ENCODE peak calls at places on chromosomes 3 and 15, in ten cellular contexts. One of them, this sample, is unnamed.
A peak's percentile ranks its signal among the peaks of the same experiment; 100 is the strongest.

GRCh38 chr3:161231861-161232260 is 10.8 kb downstream of the NMD3 start:
- DNase-seq in CD8-positive, alpha-beta T cell: no peak
- DNase-seq in HepG2: no peak
- DNase-seq in AG09309: no peak
- DNase-seq in GM12864: no peak
- DNase-seq in astrocyte of the spinal cord: no peak
- DNase-seq in bronchial epithelial cell: no peak
- DNase-seq in pancreas: no peak
- DNase-seq in heart left ventricle: no peak
- DNase-seq in spleen: no peak
- DNase-seq in this sample: no peak

GRCh38 chr3:129304553-129305222 is 26.0 kb downstream of the HMCES start:
- DNase-seq in CD8-positive, alpha-beta T cell: no peak
- DNase-seq in HepG2: no peak
- DNase-seq in AG09309: no peak
- DNase-seq in GM12864: no peak
- DNase-seq in astrocyte of the spinal cord: no peak
- DNase-seq in bronchial epithelial cell: no peak
- DNase-seq in pancreas: no peak
- DNase-seq in heart left ventricle: no peak
- DNase-seq in spleen: no peak
- DNase-seq in this sample: no peak

GRCh38 chr15:29538110-29538509 is 268.5 kb upstream of the NSMCE3 start:
- DNase-seq in CD8-positive, alpha-beta T cell: no peak
- DNase-seq in HepG2: no peak
- DNase-seq in AG09309: no peak
- DNase-seq in GM12864: no peak
- DNase-seq in astrocyte of the spinal cord: no peak
- DNase-seq in bronchial epithelial cell: no peak
- DNase-seq in pancreas: no peak
- DNase-seq in heart left ventricle: no peak
- DNase-seq in spleen: no peak
- DNase-seq in this sample: no peak

GRCh38 chr3:192494176-192494575 is 233.2 kb downstream of the FGF12 start:
- DNase-seq in CD8-positive, alpha-beta T cell: no peak
- DNase-seq in HepG2: no peak
- DNase-seq in AG09309: no peak
- DNase-seq in GM12864: no peak
- DNase-seq in astrocyte of the spinal cord: no peak
- DNase-seq in bronchial epithelial cell: peak; percentile 54
- DNase-seq in pancreas: no peak
- DNase-seq in heart left ventricle: no peak
- DNase-seq in spleen: no peak
- DNase-seq in this sample: no peak

GRCh38 chr3:54307616-54308180 is 185.3 kb downstream of the CACNA2D3 start:
- DNase-seq in CD8-positive, alpha-beta T cell: no peak
- DNase-seq in HepG2: no peak
- DNase-seq in AG09309: no peak
- DNase-seq in GM12864: no peak
- DNase-seq in astrocyte of the spinal cord: no peak
- DNase-seq in bronchial epithelial cell: no peak
- DNase-seq in pancreas: no peak
- DNase-seq in heart left ventricle: no peak
- DNase-seq in spleen: no peak
- DNase-seq in this sample: no peak

GRCh38 chr15:64599226-64599625 is 138.8 kb downstream of the ZNF609 start:
- DNase-seq in CD8-positive, alpha-beta T cell: no peak
- DNase-seq in HepG2: no peak
- DNase-seq in AG09309: no peak
- DNase-seq in GM12864: no peak
- DNase-seq in astrocyte of the spinal cord: no peak
- DNase-seq in bronchial epithelial cell: peak; percentile 51
- DNase-seq in pancreas: no peak
- DNase-seq in heart left ventricle: no peak
- DNase-seq in spleen: no peak
- DNase-seq in this sample: no peak

GRCh38 chr3:152172465-152172864 is 96.3 kb upstream of the MBNL1 start:
- DNase-seq in CD8-positive, alpha-beta T cell: no peak
- DNase-seq in HepG2: no peak
- DNase-seq in AG09309: no peak
- DNase-seq in GM12864: no peak
- DNase-seq in astrocyte of the spinal cord: no peak
- DNase-seq in bronchial epithelial cell: no peak
- DNase-seq in pancreas: no peak
- DNase-seq in heart left ventricle: no peak
- DNase-seq in spleen: no peak
- DNase-seq in this sample: no peak

GRCh38 chr3:9903238-9903624 is 583 bp downstream of the IL17RE start:
- DNase-seq in CD8-positive, alpha-beta T cell: no peak
- DNase-seq in HepG2: no peak
- DNase-seq in AG09309: no peak
- DNase-seq in GM12864: no peak
- DNase-seq in astrocyte of the spinal cord: peak; percentile 15
- DNase-seq in bronchial epithelial cell: peak; percentile 48
- DNase-seq in pancreas: no peak
- DNase-seq in heart left ventricle: no peak
- DNase-seq in spleen: peak; percentile 8
- DNase-seq in this sample: no peak

GRCh38 chr3:72449551-72449950 is 398.7 kb downstream of the SHQ1 start:
- DNase-seq in CD8-positive, alpha-beta T cell: no peak
- DNase-seq in HepG2: no peak
- DNase-seq in AG09309: peak; percentile 71
- DNase-seq in GM12864: no peak
- DNase-seq in astrocyte of the spinal cord: no peak
- DNase-seq in bronchial epithelial cell: no peak
- DNase-seq in pancreas: no peak
- DNase-seq in heart left ventricle: no peak
- DNase-seq in spleen: no peak
- DNase-seq in this sample: no peak

GRCh38 chr3:52277071-52277964 is 1.1 kb downstream of the WDR82 start:
- DNase-seq in CD8-positive, alpha-beta T cell: peak; percentile 84
- DNase-seq in HepG2: peak; percentile 55
- DNase-seq in AG09309: no peak
- DNase-seq in GM12864: no peak
- DNase-seq in astrocyte of the spinal cord: peak; percentile 50
- DNase-seq in bronchial epithelial cell: peak; percentile 25
- DNase-seq in pancreas: peak; percentile 80
- DNase-seq in heart left ventricle: peak; percentile 90
- DNase-seq in spleen: peak; percentile 93
- DNase-seq in this sample: peak; percentile 38

GRCh38 chr3:17162116-17162515 is 277.4 kb downstream of the PLCL2 start:
- DNase-seq in CD8-positive, alpha-beta T cell: no peak
- DNase-seq in HepG2: no peak
- DNase-seq in AG09309: no peak
- DNase-seq in GM12864: no peak
- DNase-seq in astrocyte of the spinal cord: no peak
- DNase-seq in bronchial epithelial cell: no peak
- DNase-seq in pancreas: no peak
- DNase-seq in heart left ventricle: no peak
- DNase-seq in spleen: no peak
- DNase-seq in this sample: no peak

GRCh38 chr3:3560566-3561336 is 238.5 kb upstream of the LRRN1 start:
- DNase-seq in CD8-positive, alpha-beta T cell: no peak
- DNase-seq in HepG2: no peak
- DNase-seq in AG09309: no peak
- DNase-seq in GM12864: no peak
- DNase-seq in astrocyte of the spinal cord: peak; percentile 67
- DNase-seq in bronchial epithelial cell: no peak
- DNase-seq in pancreas: no peak
- DNase-seq in heart left ventricle: no peak
- DNase-seq in spleen: no peak
- DNase-seq in this sample: no peak

GRCh38 chr15:67803996-67804843 is 21.1 kb upstream of the SKOR1 start:
- DNase-seq in CD8-positive, alpha-beta T cell: no peak
- DNase-seq in HepG2: peak; percentile 7
- DNase-seq in AG09309: no peak
- DNase-seq in GM12864: no peak
- DNase-seq in astrocyte of the spinal cord: no peak
- DNase-seq in bronchial epithelial cell: no peak
- DNase-seq in pancreas: no peak
- DNase-seq in heart left ventricle: no peak
- DNase-seq in spleen: peak; percentile 67
- DNase-seq in this sample: no peak

GRCh38 chr3:23949784-23950183 is 4.7 kb downstream of the NR1D2 start:
- DNase-seq in CD8-positive, alpha-beta T cell: no peak
- DNase-seq in HepG2: peak; percentile 52
- DNase-seq in AG09309: no peak
- DNase-seq in GM12864: no peak
- DNase-seq in astrocyte of the spinal cord: peak; percentile 27
- DNase-seq in bronchial epithelial cell: no peak
- DNase-seq in pancreas: peak; percentile 27
- DNase-seq in heart left ventricle: peak; percentile 62
- DNase-seq in spleen: no peak
- DNase-seq in this sample: no peak
- H3K4me3 ChIP-seq in CD8-positive, alpha-beta T cell: no peak overlapping the region
- H3K4me3 ChIP-seq in HepG2: no peak overlapping the region
- H3K4me3 ChIP-seq in AG09309: no peak overlapping the region
- H3K4me3 ChIP-seq in GM12864: no peak overlapping the region
- H3K4me3 ChIP-seq in astrocyte of the spinal cord: no peak overlapping the region
- H3K4me3 ChIP-seq in bronchial epithelial cell: no peak overlapping the region
- H3K4me3 ChIP-seq in pancreas: no peak overlapping the region
- H3K4me3 ChIP-seq in heart left ventricle: no peak overlapping the region
- H3K4me3 ChIP-seq in spleen: no peak overlapping the region
- H3K4me3 ChIP-seq in this sample: no peak overlapping the region

DNA sequence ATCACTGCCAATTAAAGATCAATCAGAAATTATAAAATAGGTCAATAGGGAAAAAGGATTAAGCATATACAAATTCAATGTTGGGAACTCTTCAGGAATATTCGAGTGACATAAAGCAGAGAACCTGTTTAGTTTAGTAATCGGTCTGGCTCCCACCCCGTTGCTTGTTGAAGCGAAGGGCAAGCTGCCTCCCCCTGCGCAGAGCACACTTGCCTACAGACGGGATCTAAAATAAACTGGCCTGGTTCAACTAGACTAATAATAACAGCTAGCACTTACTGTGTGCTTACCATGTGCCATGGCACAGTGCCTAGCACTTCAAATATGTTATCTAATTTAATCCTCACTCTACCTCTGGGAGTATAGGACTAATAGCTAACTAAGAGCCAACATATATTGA is 8.6 kb downstream of the SEMA6D start:
- DNase-seq in CD8-positive, alpha-beta T cell: no peak
- DNase-seq in HepG2: no peak
- DNase-seq in AG09309: no peak
- DNase-seq in GM12864: no peak
- DNase-seq in astrocyte of the spinal cord: no peak
- DNase-seq in bronchial epithelial cell: no peak
- DNase-seq in pancreas: no peak
- DNase-seq in heart left ventricle: peak; percentile 80
- DNase-seq in spleen: no peak
- DNase-seq in this sample: no peak
- H3K4me3 ChIP-seq in CD8-positive, alpha-beta T cell: no peak overlapping the region
- H3K4me3 ChIP-seq in HepG2: no peak overlapping the region
- H3K4me3 ChIP-seq in AG09309: no peak overlapping the region
- H3K4me3 ChIP-seq in GM12864: no peak overlapping the region
- H3K4me3 ChIP-seq in astrocyte of the spinal cord: no peak overlapping the region
- H3K4me3 ChIP-seq in bronchial epithelial cell: no peak overlapping the region
- H3K4me3 ChIP-seq in pancreas: no peak overlapping the region
- H3K4me3 ChIP-seq in heart left ventricle: no peak overlapping the region
- H3K4me3 ChIP-seq in spleen: no peak overlapping the region
- H3K4me3 ChIP-seq in this sample: no peak overlapping the region

GRCh38 chr3:38139191-38139590 is 730 bp downstream of the MYD88 start:
- DNase-seq in CD8-positive, alpha-beta T cell: no peak
- DNase-seq in HepG2: no peak
- DNase-seq in AG09309: no peak
- DNase-seq in GM12864: no peak
- DNase-seq in astrocyte of the spinal cord: no peak
- DNase-seq in bronchial epithelial cell: no peak
- DNase-seq in pancreas: no peak
- DNase-seq in heart left ventricle: no peak
- DNase-seq in spleen: no peak
- DNase-seq in this sample: no peak

GRCh38 chr3:38138347-38139190 is at the start of gene MYD88:
- DNase-seq in CD8-positive, alpha-beta T cell: peak; percentile 88
- DNase-seq in HepG2: peak; percentile 63
- DNase-seq in AG09309: no peak
- DNase-seq in GM12864: no peak
- DNase-seq in astrocyte of the spinal cord: peak; percentile 69
- DNase-seq in bronchial epithelial cell: no peak
- DNase-seq in pancreas: peak; percentile 82
- DNase-seq in heart left ventricle: peak; percentile 89
- DNase-seq in spleen: peak; percentile 99
- DNase-seq in this sample: no peak

GRCh38 chr3:38136807-38137614 is at the start of gene ACAA1:
- DNase-seq in CD8-positive, alpha-beta T cell: peak; percentile 97
- DNase-seq in HepG2: peak; percentile 97
- DNase-seq in AG09309: peak; percentile 95
- DNase-seq in GM12864: peak; percentile 97
- DNase-seq in astrocyte of the spinal cord: peak; percentile 99
- DNase-seq in bronchial epithelial cell: peak; percentile 98
- DNase-seq in pancreas: peak; percentile 100
- DNase-seq in heart left ventricle: peak; percentile 100
- DNase-seq in spleen: peak; percentile 100
- DNase-seq in this sample: peak; percentile 96

GRCh38 chr3:38136272-38136806 is 588 bp downstream of the ACAA1 start:
- DNase-seq in CD8-positive, alpha-beta T cell: peak; percentile 51
- DNase-seq in HepG2: no peak
- DNase-seq in AG09309: no peak
- DNase-seq in GM12864: no peak
- DNase-seq in astrocyte of the spinal cord: no peak
- DNase-seq in bronchial epithelial cell: no peak
- DNase-seq in pancreas: peak; percentile 51
- DNase-seq in heart left ventricle: peak; percentile 59
- DNase-seq in spleen: no peak
- DNase-seq in this sample: no peak

DNA sequence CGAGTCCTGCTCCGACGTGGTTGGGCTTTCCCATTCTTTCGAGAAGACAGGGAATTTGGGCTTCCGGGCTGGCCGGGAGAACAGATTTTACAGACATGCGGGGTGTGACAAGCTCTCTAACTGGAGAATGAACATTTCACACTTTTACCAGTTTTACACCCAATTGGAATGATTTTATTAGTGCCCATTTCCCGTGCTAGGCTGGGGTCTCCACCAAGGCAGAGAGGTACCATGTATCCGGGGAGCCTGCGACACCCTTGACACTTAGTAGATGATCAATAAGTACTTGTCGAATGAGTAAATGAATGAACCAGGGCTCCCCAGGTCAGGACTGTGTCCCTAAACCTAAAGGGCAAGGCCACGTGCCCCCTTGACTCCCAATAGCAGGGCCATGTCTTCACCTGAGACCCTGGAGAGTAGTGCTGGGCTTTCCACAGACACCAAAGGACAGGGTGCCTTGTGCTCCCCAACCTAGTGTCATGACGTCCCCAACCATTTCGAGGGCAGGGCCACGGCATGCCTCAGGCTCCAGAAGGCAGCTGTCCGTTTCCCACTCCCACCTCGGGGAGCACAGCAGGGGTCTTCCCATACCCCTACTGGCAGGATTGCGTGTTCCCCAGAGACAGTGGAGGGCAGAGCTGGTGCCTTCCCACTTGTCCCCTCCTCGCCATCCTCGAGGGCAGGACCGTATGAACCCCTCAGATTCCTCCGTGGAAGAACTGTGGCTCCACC is 680 bp upstream of the MYD88 start:
- DNase-seq in CD8-positive, alpha-beta T cell: peak; percentile 51
- DNase-seq in HepG2: no peak
- DNase-seq in AG09309: peak; percentile 29
- DNase-seq in GM12864: no peak
- DNase-seq in astrocyte of the spinal cord: no peak
- DNase-seq in bronchial epithelial cell: no peak
- DNase-seq in pancreas: no peak
- DNase-seq in heart left ventricle: no peak
- DNase-seq in spleen: peak; percentile 86
- DNase-seq in this sample: no peak
- H3K4me3 ChIP-seq in CD8-positive, alpha-beta T cell: peak overlapping the region; percentile 99
- H3K4me3 ChIP-seq in HepG2: peak overlapping the region; percentile 96
- H3K4me3 ChIP-seq in AG09309: peak overlapping the region; percentile 88
- H3K4me3 ChIP-seq in GM12864: peak overlapping the region; percentile 71
- H3K4me3 ChIP-seq in astrocyte of the spinal cord: peak overlapping the region; percentile 82
- H3K4me3 ChIP-seq in bronchial epithelial cell: peak overlapping the region; percentile 85
- H3K4me3 ChIP-seq in pancreas: peak overlapping the region; percentile 93
- H3K4me3 ChIP-seq in heart left ventricle: peak overlapping the region; percentile 70
- H3K4me3 ChIP-seq in spleen: peak overlapping the region; percentile 94
- H3K4me3 ChIP-seq in this sample: peak overlapping the region; percentile 76

GRCh38 chr3:126969586-126969985 is 13.3 kb upstream of the PLXNA1 start:
- DNase-seq in CD8-positive, alpha-beta T cell: no peak
- DNase-seq in HepG2: no peak
- DNase-seq in AG09309: no peak
- DNase-seq in GM12864: no peak
- DNase-seq in astrocyte of the spinal cord: peak; percentile 49
- DNase-seq in bronchial epithelial cell: no peak
- DNase-seq in pancreas: no peak
- DNase-seq in heart left ventricle: no peak
- DNase-seq in spleen: no peak
- DNase-seq in this sample: peak; percentile 94
- H3K4me3 ChIP-seq in CD8-positive, alpha-beta T cell: no peak overlapping the region
- H3K4me3 ChIP-seq in HepG2: no peak overlapping the region
- H3K4me3 ChIP-seq in AG09309: no peak overlapping the region
- H3K4me3 ChIP-seq in GM12864: no peak overlapping the region
- H3K4me3 ChIP-seq in astrocyte of the spinal cord: no peak overlapping the region
- H3K4me3 ChIP-seq in bronchial epithelial cell: no peak overlapping the region
- H3K4me3 ChIP-seq in pancreas: no peak overlapping the region
- H3K4me3 ChIP-seq in heart left ventricle: no peak overlapping the region
- H3K4me3 ChIP-seq in spleen: no peak overlapping the region
- H3K4me3 ChIP-seq in this sample: no peak overlapping the region

This sample was measured in skeletal muscle cell.